ENCODE peak calls at places on chromosome 13, in seven cellular contexts. One of them, this sample, is unnamed.

GRCh38 chr13:22931576-22931975 is 249.2 kb upstream of the SGCG start:
- DNase-seq in dorsolateral prefrontal cortex: no peak
- DNase-seq in A549: no peak
- DNase-seq in lower leg skin: no peak
- DNase-seq in CD4-positive, alpha-beta T cell: no peak
- DNase-seq in astrocyte: no peak
- DNase-seq in B cell: no peak
- DNase-seq in this sample: no peak

GRCh38 chr13:36261011-36261410 is 36.6 kb downstream of the CCDC169 start:
- DNase-seq in dorsolateral prefrontal cortex: no peak
- DNase-seq in A549: no peak
- DNase-seq in lower leg skin: no peak
- DNase-seq in CD4-positive, alpha-beta T cell: no peak
- DNase-seq in astrocyte: no peak
- DNase-seq in B cell: no peak
- DNase-seq in this sample: no peak

GRCh38 chr13:33351324-33351723 is 65.8 kb upstream of the STARD13 start:
- DNase-seq in dorsolateral prefrontal cortex: no peak
- DNase-seq in A549: peak
- DNase-seq in lower leg skin: no peak
- DNase-seq in CD4-positive, alpha-beta T cell: no peak
- DNase-seq in astrocyte: peak
- DNase-seq in B cell: no peak
- DNase-seq in this sample: no peak

GRCh38 chr13:41981961-41982723 is 21.2 kb upstream of the VWA8 start:
- DNase-seq in dorsolateral prefrontal cortex: no peak
- DNase-seq in A549: no peak
- DNase-seq in lower leg skin: no peak
- DNase-seq in CD4-positive, alpha-beta T cell: no peak
- DNase-seq in astrocyte: no peak
- DNase-seq in B cell: no peak
- DNase-seq in this sample: no peak

GRCh38 chr13:100124265-100124664 is 35.4 kb downstream of the PCCA start:
- DNase-seq in dorsolateral prefrontal cortex: no peak
- DNase-seq in A549: no peak
- DNase-seq in lower leg skin: no peak
- DNase-seq in CD4-positive, alpha-beta T cell: no peak
- DNase-seq in astrocyte: peak
- DNase-seq in B cell: no peak
- DNase-seq in this sample: no peak

GRCh38 chr13:36829753-36830152 is 10.7 kb downstream of the RFXAP start:
- DNase-seq in dorsolateral prefrontal cortex: no peak
- DNase-seq in A549: no peak
- DNase-seq in lower leg skin: no peak
- DNase-seq in CD4-positive, alpha-beta T cell: no peak
- DNase-seq in astrocyte: no peak
- DNase-seq in B cell: no peak
- DNase-seq in this sample: no peak

GRCh38 chr13:39417131-39417530 is 185.9 kb downstream of the LHFPL6 start:
- DNase-seq in dorsolateral prefrontal cortex: no peak
- DNase-seq in A549: no peak
- DNase-seq in lower leg skin: no peak
- DNase-seq in CD4-positive, alpha-beta T cell: no peak
- DNase-seq in astrocyte: no peak
- DNase-seq in B cell: no peak
- DNase-seq in this sample: peak

GRCh38 chr13:109875746-109876145 is 89.4 kb upstream of the IRS2 start:
- DNase-seq in dorsolateral prefrontal cortex: no peak
- DNase-seq in A549: no peak
- DNase-seq in lower leg skin: no peak
- DNase-seq in CD4-positive, alpha-beta T cell: no peak
- DNase-seq in astrocyte: no peak
- DNase-seq in B cell: no peak
- DNase-seq in this sample: no peak

GRCh38 chr13:30881191-30881651 is 24.9 kb upstream of the MEDAG start:
- DNase-seq in dorsolateral prefrontal cortex: no peak
- DNase-seq in A549: no peak
- DNase-seq in lower leg skin: peak
- DNase-seq in CD4-positive, alpha-beta T cell: no peak
- DNase-seq in astrocyte: peak
- DNase-seq in B cell: no peak
- DNase-seq in this sample: no peak

GRCh38 chr13:106232680-106233079 is 302.8 kb downstream of the EFNB2 start:
- DNase-seq in dorsolateral prefrontal cortex: no peak
- DNase-seq in A549: no peak
- DNase-seq in lower leg skin: no peak
- DNase-seq in CD4-positive, alpha-beta T cell: no peak
- DNase-seq in astrocyte: no peak
- DNase-seq in B cell: no peak
- DNase-seq in this sample: no peak

GRCh38 chr13:88022826-88023225 is 351.7 kb downstream of the SLITRK5 start:
- DNase-seq in dorsolateral prefrontal cortex: no peak
- DNase-seq in A549: no peak
- DNase-seq in lower leg skin: no peak
- DNase-seq in CD4-positive, alpha-beta T cell: no peak
- DNase-seq in astrocyte: no peak
- DNase-seq in B cell: no peak
- DNase-seq in this sample: no peak

DNA sequence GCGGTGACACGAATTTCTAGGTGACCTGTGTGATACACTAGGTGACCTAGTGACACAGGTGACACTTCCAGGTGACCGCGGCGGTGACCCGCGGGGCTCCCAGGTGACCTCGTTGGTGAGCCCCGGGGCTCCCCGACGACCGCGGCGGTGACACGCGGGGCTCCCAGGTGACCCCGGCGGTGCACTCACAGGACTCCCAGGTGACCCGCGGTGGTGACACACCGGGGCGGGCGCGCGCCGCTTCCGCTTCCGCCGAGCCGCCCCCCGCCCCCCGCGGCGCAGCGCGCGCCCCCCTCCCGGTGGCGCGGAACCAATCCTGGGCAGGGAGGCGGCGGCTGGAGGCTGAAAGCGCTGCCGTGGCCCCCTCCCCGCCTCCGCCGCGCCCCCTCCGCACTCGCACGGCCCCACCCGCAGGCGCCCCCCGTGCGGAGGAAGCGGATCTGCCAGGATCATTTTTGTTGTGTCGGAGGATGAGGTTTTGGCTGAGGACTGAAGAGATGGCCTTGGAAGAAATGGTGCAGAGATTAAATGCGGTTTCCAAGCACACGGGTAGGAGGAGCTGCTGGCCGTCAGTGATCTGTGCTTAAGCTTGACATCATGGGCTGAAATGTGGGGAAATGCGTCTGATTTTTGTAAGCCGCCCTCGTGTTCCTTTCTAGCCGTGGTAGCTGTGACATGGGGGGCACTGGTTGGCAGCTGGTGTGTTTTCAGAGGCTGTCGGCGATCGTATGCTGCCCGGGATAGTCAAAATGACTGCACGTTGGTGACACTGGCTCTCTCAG is at the start of gene MCF2L:
- DNase-seq in dorsolateral prefrontal cortex: no peak
- DNase-seq in A549: peak
- DNase-seq in lower leg skin: no peak
- DNase-seq in CD4-positive, alpha-beta T cell: peak
- DNase-seq in astrocyte: peak
- DNase-seq in B cell: peak
- DNase-seq in this sample: no peak
- TF ChIP-seq CTCF in dorsolateral prefrontal cortex: peak
- TF ChIP-seq CTCF in A549: no peak
- TF ChIP-seq CTCF in lower leg skin: no peak
- TF ChIP-seq CTCF in CD4-positive, alpha-beta T cell: no peak
- TF ChIP-seq CTCF in astrocyte: no peak
- TF ChIP-seq CTCF in B cell: no peak
- TF ChIP-seq CTCF in this sample: no peak

GRCh38 chr13:66689628-66690027 is 540.5 kb downstream of the PCDH9 start:
- DNase-seq in dorsolateral prefrontal cortex: no peak
- DNase-seq in A549: peak
- DNase-seq in lower leg skin: no peak
- DNase-seq in CD4-positive, alpha-beta T cell: no peak
- DNase-seq in astrocyte: peak
- DNase-seq in B cell: peak
- DNase-seq in this sample: no peak
- TF ChIP-seq CTCF in dorsolateral prefrontal cortex: peak
- TF ChIP-seq CTCF in A549: peak
- TF ChIP-seq CTCF in lower leg skin: no peak
- TF ChIP-seq CTCF in CD4-positive, alpha-beta T cell: no peak
- TF ChIP-seq CTCF in astrocyte: no peak
- TF ChIP-seq CTCF in B cell: no peak
- TF ChIP-seq CTCF in this sample: no peak

GRCh38 chr13:48165727-48166126 is 67.3 kb upstream of the ITM2B start:
- DNase-seq in dorsolateral prefrontal cortex: no peak
- DNase-seq in A549: no peak
- DNase-seq in lower leg skin: no peak
- DNase-seq in CD4-positive, alpha-beta T cell: no peak
- DNase-seq in astrocyte: no peak
- DNase-seq in B cell: no peak
- DNase-seq in this sample: no peak
- TF ChIP-seq CTCF in dorsolateral prefrontal cortex: no peak
- TF ChIP-seq CTCF in A549: no peak
- TF ChIP-seq CTCF in lower leg skin: no peak
- TF ChIP-seq CTCF in CD4-positive, alpha-beta T cell: no peak
- TF ChIP-seq CTCF in astrocyte: no peak
- TF ChIP-seq CTCF in B cell: no peak
- TF ChIP-seq CTCF in this sample: no peak

DNA sequence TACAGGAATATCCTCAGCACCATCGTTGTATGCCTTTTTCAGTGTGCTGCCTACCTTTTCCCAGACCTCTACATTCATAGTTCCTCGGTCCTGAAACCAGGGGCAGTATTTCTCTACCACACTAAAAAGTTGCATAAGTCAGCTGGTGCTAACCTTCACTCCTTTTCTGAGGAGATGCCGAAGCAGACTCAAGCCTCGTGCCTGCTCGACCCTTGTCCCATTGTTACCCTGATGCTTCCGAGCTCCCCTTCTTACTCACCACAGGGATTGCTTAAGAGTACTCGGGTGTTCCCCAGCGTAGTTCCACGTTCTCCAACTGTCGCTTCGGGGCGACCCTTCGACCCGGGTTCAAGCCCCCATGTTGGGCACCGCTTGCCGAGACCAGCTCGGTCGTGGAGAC is 19.0 kb upstream of the IL17D start:
- DNase-seq in dorsolateral prefrontal cortex: no peak
- DNase-seq in A549: no peak
- DNase-seq in lower leg skin: no peak
- DNase-seq in CD4-positive, alpha-beta T cell: no peak
- DNase-seq in astrocyte: peak
- DNase-seq in B cell: no peak
- DNase-seq in this sample: no peak
- TF ChIP-seq CTCF in dorsolateral prefrontal cortex: no peak
- TF ChIP-seq CTCF in A549: no peak
- TF ChIP-seq CTCF in lower leg skin: no peak
- TF ChIP-seq CTCF in CD4-positive, alpha-beta T cell: no peak
- TF ChIP-seq CTCF in astrocyte: no peak
- TF ChIP-seq CTCF in B cell: no peak
- TF ChIP-seq CTCF in this sample: no peak

This sample was measured in endothelial cell.